ENCODE peak calls at places on chromosomes 11 and 22, in nine cellular contexts. P, W, S, G, F, L, I, O and K are unnamed samples.

GRCh38 chr11:33891714-33892327 is at the start of gene LMO2:
- DNase-seq in P (peak), W (no peak), S (no peak), G (peak), F (no peak), L (no peak), I (peak), O (no peak), K (no peak)

GRCh38 chr22:50192056-50192824 is 6.5 kb downstream of the TRABD start:
- DNase-seq in P (no peak), W (no peak), S (peak), G (no peak), F (no peak), L (no peak), I (no peak), O (peak), K (peak)

GRCh38 chr11:35605691-35606090 is 12.6 kb upstream of the FJX1 start:
- DNase-seq in P (no peak), W (no peak), S (no peak), G (no peak), F (no peak), L (peak), I (no peak), O (peak), K (no peak)

GRCh38 chr11:6538892-6539291 is 41.8 kb downstream of the DNHD1 start:
- DNase-seq in P (no peak), W (no peak), S (no peak), G (no peak), F (no peak), L (no peak), I (no peak), O (no peak), K (peak)

GRCh38 chr11:10898003-10898762 is 40.3 kb upstream of the ZBED5 start:
- DNase-seq in P (no peak), W (no peak), S (no peak), G (no peak), F (no peak), L (no peak), I (no peak), O (no peak), K (no peak)

GRCh38 chr11:82750643-82751139 is 17.0 kb upstream of the FAM181B start:
- DNase-seq in P (no peak), W (peak), S (no peak), G (peak), F (no peak), L (no peak), I (peak), O (no peak), K (no peak)

GRCh38 chr22:43203471-43203981 is 16.6 kb upstream of the TTLL12 start:
- DNase-seq in P (no peak), W (no peak), S (no peak), G (no peak), F (no peak), L (no peak), I (no peak), O (peak), K (no peak)

GRCh38 chr11:76629853-76630599 is 40.5 kb downstream of the LRRC32 start:
- DNase-seq in P (peak), W (no peak), S (no peak), G (no peak), F (peak), L (no peak), I (peak), O (peak), K (peak)

GRCh38 chr11:131584694-131585592 is 214.5 kb downstream of the NTM start:
- DNase-seq in P (no peak), W (peak), S (no peak), G (no peak), F (no peak), L (no peak), I (peak), O (no peak), K (no peak)

GRCh38 chr11:34501962-34502361 is 11.6 kb downstream of the ELF5 start:
- DNase-seq in P (no peak), W (peak), S (peak), G (peak), F (no peak), L (no peak), I (no peak), O (no peak), K (no peak)

GRCh38 chr22:30206964-30207363 is 39.6 kb downstream of the LIF start:
- DNase-seq in P (no peak), W (peak), S (peak), G (peak), F (no peak), L (no peak), I (no peak), O (peak), K (no peak)

GRCh38 chr22:16949561-16949960 is 58.5 kb downstream of the GAB4 start:
- DNase-seq in P (no peak), W (peak), S (no peak), G (peak), F (no peak), L (no peak), I (no peak), O (no peak), K (no peak)

GRCh38 chr22:41487037-41487963 is 18.4 kb downstream of the ACO2 start:
- DNase-seq in P (no peak), W (no peak), S (no peak), G (no peak), F (no peak), L (peak), I (no peak), O (peak), K (no peak)

GRCh38 chr11:65897020-65897471 is 3.1 kb downstream of the FOSL1 start:
- DNase-seq in P (no peak), W (no peak), S (no peak), G (no peak), F (no peak), L (no peak), I (no peak), O (no peak), K (no peak)

GRCh38 chr11:81749245-81749644 is 984.4 kb downstream of the FAM181B start:
- DNase-seq in P (no peak), W (no peak), S (no peak), G (no peak), F (no peak), L (no peak), I (no peak), O (no peak), K (no peak)

GRCh38 chr11:64359712-64360402 is 895 bp downstream of the RPS6KA4 start:
- DNase-seq in P (peak), W (no peak), S (no peak), G (no peak), F (no peak), L (no peak), I (peak), O (peak), K (no peak)

GRCh38 chr11:44780940-44781631 is 54.3 kb downstream of the TSPAN18 start:
- DNase-seq in P (no peak), W (no peak), S (no peak), G (no peak), F (no peak), L (peak), I (no peak), O (peak), K (peak)